ENCODE peak calls at places on chromosomes 7 and 10, in six cellular contexts. One of them, this sample, is unnamed.

GRCh38 chr10:11197266-11197712 is 179.6 kb downstream of the CELF2 start:
- DNase-seq in cardiac septum: no peak
- DNase-seq in K562: no peak
- DNase-seq in NCI-H345: no peak
- DNase-seq in anterior cingulate cortex: no peak
- DNase-seq in OCI-M1: no peak
- DNase-seq in this sample: no peak

GRCh38 chr7:28245108-28245868 is 64.7 kb upstream of the JAZF1 start:
- DNase-seq in cardiac septum: no peak
- DNase-seq in K562: no peak
- DNase-seq in NCI-H345: no peak
- DNase-seq in anterior cingulate cortex: no peak
- DNase-seq in OCI-M1: no peak
- DNase-seq in this sample: no peak

GRCh38 chr7:7595451-7595850 is 28.8 kb downstream of the MIOS start:
- DNase-seq in cardiac septum: no peak
- DNase-seq in K562: peak
- DNase-seq in NCI-H345: no peak
- DNase-seq in anterior cingulate cortex: no peak
- DNase-seq in OCI-M1: peak
- DNase-seq in this sample: no peak

GRCh38 chr10:97891497-97892167 is 42.0 kb downstream of the GOLGA7B start:
- DNase-seq in cardiac septum: no peak
- DNase-seq in K562: peak
- DNase-seq in NCI-H345: peak
- DNase-seq in anterior cingulate cortex: no peak
- DNase-seq in OCI-M1: no peak
- DNase-seq in this sample: peak

GRCh38 chr10:126131338-126131737 is 235.0 kb downstream of the FANK1 start:
- DNase-seq in cardiac septum: no peak
- DNase-seq in K562: no peak
- DNase-seq in NCI-H345: no peak
- DNase-seq in anterior cingulate cortex: no peak
- DNase-seq in OCI-M1: no peak
- DNase-seq in this sample: no peak

GRCh38 chr10:3527869-3528268 is 257.1 kb downstream of the KLF6 start:
- DNase-seq in cardiac septum: no peak
- DNase-seq in K562: no peak
- DNase-seq in NCI-H345: no peak
- DNase-seq in anterior cingulate cortex: no peak
- DNase-seq in OCI-M1: no peak
- DNase-seq in this sample: no peak

GRCh38 chr10:57785546-57785945 is 482.1 kb downstream of the IPMK start:
- DNase-seq in cardiac septum: no peak
- DNase-seq in K562: no peak
- DNase-seq in NCI-H345: no peak
- DNase-seq in anterior cingulate cortex: no peak
- DNase-seq in OCI-M1: no peak
- DNase-seq in this sample: no peak

GRCh38 chr7:110604206-110604605 is 486.7 kb upstream of the LRRN3 start:
- DNase-seq in cardiac septum: no peak
- DNase-seq in K562: no peak
- DNase-seq in NCI-H345: no peak
- DNase-seq in anterior cingulate cortex: no peak
- DNase-seq in OCI-M1: no peak
- DNase-seq in this sample: no peak

GRCh38 chr10:85513450-85513849 is 853.1 kb downstream of the GRID1 start:
- DNase-seq in cardiac septum: no peak
- DNase-seq in K562: no peak
- DNase-seq in NCI-H345: no peak
- DNase-seq in anterior cingulate cortex: no peak
- DNase-seq in OCI-M1: no peak
- DNase-seq in this sample: no peak

GRCh38 chr7:97317575-97317974 is 200.1 kb downstream of the SDHAF3 start:
- DNase-seq in cardiac septum: no peak
- DNase-seq in K562: no peak
- DNase-seq in NCI-H345: no peak
- DNase-seq in anterior cingulate cortex: no peak
- DNase-seq in OCI-M1: peak
- DNase-seq in this sample: no peak

GRCh38 chr7:69889338-69890080 is 291.2 kb downstream of the AUTS2 start:
- DNase-seq in cardiac septum: no peak
- DNase-seq in K562: no peak
- DNase-seq in NCI-H345: peak
- DNase-seq in anterior cingulate cortex: no peak
- DNase-seq in OCI-M1: no peak
- DNase-seq in this sample: no peak

GRCh38 chr10:72158174-72158573 is 57.6 kb upstream of the ANAPC16 start:
- DNase-seq in cardiac septum: no peak
- DNase-seq in K562: no peak
- DNase-seq in NCI-H345: no peak
- DNase-seq in anterior cingulate cortex: no peak
- DNase-seq in OCI-M1: no peak
- DNase-seq in this sample: no peak

GRCh38 chr7:33261585-33261984 is 132.2 kb downstream of the BBS9 start:
- DNase-seq in cardiac septum: no peak
- DNase-seq in K562: no peak
- DNase-seq in NCI-H345: no peak
- DNase-seq in anterior cingulate cortex: no peak
- DNase-seq in OCI-M1: no peak
- DNase-seq in this sample: no peak

GRCh38 chr7:154960063-154960790 is 42.7 kb downstream of the PAXIP1 start:
- DNase-seq in cardiac septum: no peak
- DNase-seq in K562: no peak
- DNase-seq in NCI-H345: no peak
- DNase-seq in anterior cingulate cortex: no peak
- DNase-seq in OCI-M1: no peak
- DNase-seq in this sample: no peak